ENCODE peak calls at places on chromosome 10, in four cellular contexts. I is thoracic aorta, E is dermis microvascular lymphatic vessel endothelial cell, L is NCI-H1092. R is an unnamed sample.

GRCh38 chr10:117431160-117431559 is 55.9 kb upstream of the PDZD8 start:
- DNase-seq in E (no peak), I (no peak), L (no peak), R (no peak)

GRCh38 chr10:56012146-56012545 is 348.9 kb downstream of the ZWINT start:
- DNase-seq in L (no peak), E (no peak), I (no peak), R (no peak)

GRCh38 chr10:11201911-11202310 is 184.2 kb downstream of the CELF2 start:
- DNase-seq in L (no peak), E (no peak), I (no peak), R (no peak)

GRCh38 chr10:86443069-86443468 is 76.5 kb upstream of the GRID1 start:
- DNase-seq in E (no peak), I (no peak), L (no peak), R (no peak)

GRCh38 chr10:37619336-37619735 is 238.1 kb downstream of the ZNF248 start:
- DNase-seq in E (no peak), I (no peak), L (no peak), R (no peak)

GRCh38 chr10:84665211-84665610 is 336.8 kb downstream of the CCSER2 start:
- DNase-seq in L (no peak), E (no peak), I (no peak), R (no peak)

GRCh38 chr10:6070647-6071046 is 8.5 kb upstream of the IL2RA start:
- DNase-seq in I (no peak), E (no peak), L (no peak), R (no peak)

GRCh38 chr10:74177140-74177677 is 26.2 kb downstream of the ADK start:
- DNase-seq in L (no peak), I (no peak), E (no peak), R (no peak)

GRCh38 chr10:3361640-3362039 is 189.1 kb upstream of the PITRM1 start:
- DNase-seq in L (no peak), E (no peak), I (no peak), R (no peak)

GRCh38 chr10:17562572-17562971 is 54.6 kb downstream of the HACD1 start:
- DNase-seq in I (no peak), L (peak), E (no peak), R (no peak)

GRCh38 chr10:107409517-107409916 is 245.0 kb upstream of the SORCS1 start:
- DNase-seq in E (peak), I (no peak), L (no peak), R (peak)

GRCh38 chr10:16853201-16853600 is 36.0 kb upstream of the RSU1 start:
- DNase-seq in E (peak), L (peak), I (no peak), R (no peak)

GRCh38 chr10:28169525-28169924 is 133.3 kb downstream of the MPP7 start:
- DNase-seq in I (no peak), L (no peak), E (no peak), R (peak)

GRCh38 chr10:88108115-88108610 is 244.7 kb downstream of the PTEN start:
- DNase-seq in L (no peak), I (no peak), E (no peak), R (peak)

GRCh38 chr10:62654966-62655336 is 149.6 kb upstream of the ADO start:
- DNase-seq in L (no peak), I (no peak), E (no peak), R (no peak)

GRCh38 chr10:69732147-69732825 is 69.4 kb upstream of the COL13A1 start:
- DNase-seq in L (no peak), I (no peak), E (no peak), R (no peak)

GRCh38 chr10:122830965-122831353 is 14.7 kb downstream of the CUZD1 start:
- DNase-seq in L (no peak), E (no peak), I (no peak), R (no peak)

GRCh38 chr10:70233939-70234300 is 691 bp upstream of the PPA1 start:
- DNase-seq in E (no peak), I (no peak), L (no peak), R (no peak)

GRCh38 chr10:89522463-89522862 is 12.9 kb downstream of the SLC16A12 start:
- DNase-seq in E (no peak), I (no peak), L (no peak), R (no peak)

GRCh38 chr10:5047912-5048628 is 44.4 kb upstream of the AKR1C2 start:
- DNase-seq in L (no peak), E (no peak), I (no peak), R (no peak)

GRCh38 chr10:129961274-129961839 is 2.7 kb downstream of the EBF3 start:
- DNase-seq in I (no peak), E (no peak), L (no peak), R (no peak)

GRCh38 chr10:30227481-30227880 is 121.6 kb downstream of the MTPAP start:
- DNase-seq in E (no peak), I (no peak), L (no peak), R (no peak)

GRCh38 chr10:69911571-69912528 is 110.1 kb downstream of the COL13A1 start:
- DNase-seq in E (no peak), I (peak), L (no peak), R (no peak)

GRCh38 chr10:43594944-43595589 is 11.2 kb upstream of the ZNF485 start:
- DNase-seq in L (no peak), E (no peak), I (no peak), R (peak)

GRCh38 chr10:130559213-130559944 is 423.2 kb downstream of the GLRX3 start:
- DNase-seq in E (no peak), L (no peak), I (no peak), R (no peak)

GRCh38 chr10:95260397-95260881 is 30.4 kb downstream of the PDLIM1 start:
- DNase-seq in I (no peak), E (no peak), L (no peak), R (peak)

GRCh38 chr10:21814866-21815265 is 188.7 kb downstream of the DNAJC1 start:
- DNase-seq in L (no peak), I (no peak), E (no peak), R (no peak)

GRCh38 chr10:95474228-95475002 is 86.8 kb downstream of the SORBS1 start:
- DNase-seq in L (peak), E (peak), I (no peak), R (no peak)

GRCh38 chr10:86287422-86287793 is 79.2 kb downstream of the GRID1 start:
- DNase-seq in L (no peak), I (no peak), E (no peak), R (no peak)

R was measured in MM.1S.